ENCODE peak calls at places on chromosome 20, in seven cellular contexts. Y is H1, X is H9, B is neuronal stem cell, L is mesendoderm, R is trophoblast cell, I is mesenchymal stem cell. E is an unnamed sample.

GRCh38 chr20:54221996-54222890 is 14.4 kb downstream of the PFDN4 start:
- DNase-seq in X (no peak), B (no peak), I (no peak), R (no peak), Y (no peak), L (peak; percentile 26), E (no peak)

GRCh38 chr20:24751551-24751950 is 197.5 kb upstream of the CST7 start:
- DNase-seq in X (no peak), Y (no peak), R (no peak), L (no peak), B (no peak), I (no peak), E (no peak)

GRCh38 chr20:25643735-25644134 is 19.9 kb upstream of the NANP start:
- DNase-seq in B (no peak), I (no peak), R (no peak), X (no peak), L (no peak), Y (no peak), E (no peak)

GRCh38 chr20:34427331-34427730 is 64.3 kb downstream of the ITCH start:
- DNase-seq in Y (no peak), L (no peak), X (no peak), B (no peak), I (no peak), R (no peak), E (no peak)

GRCh38 chr20:38856570-38856969 is 51.1 kb downstream of the PPP1R16B start:
- DNase-seq in X (no peak), R (no peak), L (no peak), I (no peak), Y (no peak), B (no peak), E (no peak)

GRCh38 chr20:39886650-39887190 is 802.3 kb downstream of the MAFB start:
- DNase-seq in B (no peak), X (no peak), I (no peak), L (no peak), Y (no peak), R (no peak), E (no peak)

GRCh38 chr20:9508240-9508661 is 6.1 kb upstream of the LAMP5 start:
- DNase-seq in X (no peak), Y (peak; percentile 64), I (no peak), B (no peak), R (no peak), L (no peak), E (no peak)

GRCh38 chr20:35307666-35308653 is 15.7 kb upstream of the FAM83C start:
- DNase-seq in R (no peak), X (no peak), L (no peak), I (peak; percentile 65), Y (no peak), B (no peak), E (peak; percentile 83)

GRCh38 chr20:63664861-63665594 is 6.9 kb downstream of the RTEL1 start:
- DNase-seq in L (peak; percentile 57), I (no peak), R (no peak), Y (peak; percentile 82), X (peak; percentile 72), B (peak; percentile 72), E (no peak)

GRCh38 chr20:35173576-35174192 is 1.8 kb downstream of the PROCR start:
- DNase-seq in R (no peak), I (no peak), Y (no peak), X (no peak), B (no peak), L (no peak), E (no peak)

GRCh38 chr20:45419188-45420091 is 3.5 kb downstream of the PIGT start:
- DNase-seq in B (no peak), X (no peak), R (peak; percentile 47), I (peak; percentile 49), Y (peak; percentile 20), L (no peak), E (peak; percentile 94)

GRCh38 chr20:57657537-57658446 is 37.6 kb upstream of the ZBP1 start:
- DNase-seq in X (peak; percentile 23), L (no peak), R (no peak), B (no peak), Y (peak; percentile 39), I (no peak), E (no peak)

GRCh38 chr20:10074513-10074912 is 39.7 kb downstream of the ANKEF1 start:
- DNase-seq in X (no peak), R (peak; percentile 30), B (no peak), L (no peak), I (peak; percentile 81), Y (no peak), E (peak; percentile 90)

GRCh38 chr20:4490595-4491280 is 231.0 kb upstream of the PRND start:
- DNase-seq in L (no peak), R (no peak), I (no peak), Y (no peak), B (no peak), X (no peak), E (peak; percentile 41)

GRCh38 chr20:23749746-23750145 is 989 bp downstream of the CST1 start:
- DNase-seq in I (no peak), L (no peak), X (no peak), Y (no peak), R (no peak), B (no peak), E (no peak)

GRCh38 chr20:52379723-52380336 is 188.3 kb upstream of the ZFP64 start:
- DNase-seq in X (no peak), Y (peak; percentile 68), I (peak; percentile 20), R (peak; percentile 27), B (peak; percentile 14), L (peak; percentile 42), E (peak; percentile 17)

GRCh38 chr20:48793776-48794175 is 34.0 kb downstream of the PREX1 start:
- DNase-seq in Y (no peak), R (no peak), L (no peak), B (no peak), X (no peak), I (no peak), E (no peak)

GRCh38 chr20:21670126-21670525 is 35.3 kb upstream of the PAX1 start:
- DNase-seq in R (no peak), B (no peak), L (peak; percentile 23), X (no peak), I (no peak), Y (no peak), E (no peak)

GRCh38 chr20:57589123-57589727 is 28.3 kb downstream of the PCK1 start:
- DNase-seq in X (no peak), Y (no peak), L (no peak), R (no peak), I (no peak), B (no peak), E (no peak)

GRCh38 chr20:63594043-63594561 is 20.1 kb upstream of the HELZ2 start:
- DNase-seq in Y (no peak), I (peak; percentile 27), R (no peak), L (no peak), X (no peak), B (no peak), E (peak; percentile 53)

GRCh38 chr20:23106271-23106851 is 20.2 kb upstream of the CD93 start:
- DNase-seq in R (no peak), L (no peak), Y (no peak), B (no peak), X (no peak), I (peak; percentile 86), E (peak; percentile 53)

GRCh38 chr20:51208162-51208561 is 185.3 kb upstream of the KCNG1 start:
- DNase-seq in X (peak; percentile 20), B (no peak), L (no peak), Y (no peak), I (no peak), R (no peak), E (no peak)

GRCh38 chr20:51199920-51200319 is 177.0 kb upstream of the KCNG1 start:
- DNase-seq in X (no peak), B (no peak), L (peak; percentile 41), Y (no peak), R (no peak), I (no peak), E (no peak)

GRCh38 chr20:51204051-51204450 is 181.1 kb upstream of the KCNG1 start:
- DNase-seq in B (no peak), Y (no peak), L (no peak), I (no peak), X (no peak), R (no peak), E (no peak)

GRCh38 chr20:51206032-51206662 is 183.2 kb upstream of the KCNG1 start:
- DNase-seq in B (no peak), L (peak; percentile 46), X (peak; percentile 30), Y (no peak), R (no peak), I (no peak), E (no peak)

GRCh38 chr20:51204794-51205193 is 181.9 kb upstream of the KCNG1 start:
- DNase-seq in L (no peak), X (no peak), B (no peak), I (no peak), R (no peak), Y (no peak), E (no peak)
- H3K23ac ChIP-seq in L (no peak overlapping the region), X (no peak overlapping the region), B (no peak overlapping the region), I (no peak overlapping the region), R (no peak overlapping the region), Y (no peak overlapping the region), E (no peak overlapping the region)

DNA sequence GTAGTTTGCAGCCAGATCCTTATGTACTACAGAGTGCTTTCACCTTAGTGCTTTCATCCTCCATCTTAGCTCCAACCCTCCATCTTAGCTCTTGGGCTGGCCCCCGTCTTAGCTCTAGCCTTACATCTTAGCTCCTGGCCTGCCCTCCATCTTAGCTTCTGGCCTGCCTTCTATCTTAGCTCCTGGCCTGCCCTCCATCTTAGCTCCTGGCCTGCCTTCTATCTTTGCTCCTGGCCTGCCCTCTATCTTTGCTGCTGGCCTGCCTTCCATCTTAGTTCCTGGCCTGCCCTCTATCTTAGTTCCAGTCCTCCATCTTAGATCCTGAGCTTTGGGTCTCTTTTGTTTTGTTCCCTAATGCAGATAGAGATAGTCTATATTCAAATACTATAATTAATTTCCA is 22.0 kb downstream of the GNAS start:
- DNase-seq in R (no peak), L (no peak), X (no peak), B (no peak), I (no peak), Y (no peak), E (no peak)
- H3K23ac ChIP-seq in R (no peak overlapping the region), L (no peak overlapping the region), X (no peak overlapping the region), B (no peak overlapping the region), I (no peak overlapping the region), Y (no peak overlapping the region), E (no peak overlapping the region)

GRCh38 chr20:44193801-44194200 is 6.8 kb upstream of the JPH2 start:
- DNase-seq in B (no peak), I (no peak), Y (no peak), L (no peak), X (no peak), R (no peak), E (no peak)
- H3K23ac ChIP-seq in B (no peak overlapping the region), I (no peak overlapping the region), Y (no peak overlapping the region), L (no peak overlapping the region), X (no peak overlapping the region), R (no peak overlapping the region), E (no peak overlapping the region)

GRCh38 chr20:61658563-61658962 is 406.5 kb downstream of the CDH4 start:
- DNase-seq in R (no peak), I (no peak), Y (no peak), B (no peak), X (no peak), L (no peak), E (no peak)

GRCh38 chr20:61656198-61656597 is 404.1 kb downstream of the CDH4 start:
- DNase-seq in X (no peak), R (no peak), B (no peak), I (no peak), L (no peak), Y (no peak), E (no peak)

GRCh38 chr20:61657719-61658377 is 405.8 kb downstream of the CDH4 start:
- DNase-seq in B (no peak), L (no peak), Y (no peak), X (no peak), I (no peak), R (no peak), E (no peak)

GRCh38 chr20:61654726-61655125 is 402.7 kb downstream of the CDH4 start:
- DNase-seq in X (no peak), Y (no peak), R (no peak), L (no peak), B (no peak), I (no peak), E (no peak)

GRCh38 chr20:61655591-61655990 is 403.5 kb downstream of the CDH4 start:
- DNase-seq in Y (no peak), R (no peak), I (no peak), L (no peak), B (no peak), X (no peak), E (no peak)
- H3K23ac ChIP-seq in Y (no peak overlapping the region), R (no peak overlapping the region), I (no peak overlapping the region), L (no peak overlapping the region), B (no peak overlapping the region), X (no peak overlapping the region), E (no peak overlapping the region)